ENCODE peak calls at places on chromosomes 3 and 15, in seven cellular contexts. Y is fibroblast of mammary gland; B is NCI-H187 treated with DMSO at 0.1 percent for 48 hours; R is activated CD8-positive, alpha-beta memory T cell treated with anti-CD3 and anti-CD28 coated beads for 48 hours; X is T-helper 17 cell; G is foreskin keratinocyte; P is hypothalamus. W is an unnamed sample.

GRCh38 chr3:100068758-100069345 is 45.4 kb downstream of the FILIP1L start:
- DNase-seq in B (peak; percentile 17), P (peak; percentile 1), Y (peak; percentile 82), G (peak; percentile 46), R (peak; percentile 58), X (peak; percentile 46), W (peak; percentile 41)

GRCh38 chr15:89203705-89204273 is 17.6 kb downstream of the RLBP1 start:
- DNase-seq in R (no peak), Y (no peak), P (no peak), X (no peak), B (no peak), G (no peak), W (no peak)

GRCh38 chr15:100932676-100933348 is 13.7 kb downstream of the LRRK1 start:
- DNase-seq in Y (no peak), B (no peak), G (no peak), P (no peak), R (no peak), X (no peak), W (no peak)

GRCh38 chr15:63517614-63518013 is 13.2 kb downstream of the USP3 start:
- DNase-seq in R (no peak), Y (no peak), P (no peak), G (peak; percentile 42), X (no peak), B (no peak), W (no peak)

GRCh38 chr3:106290304-106290997 is 421.6 kb upstream of the CBLB start:
- DNase-seq in X (no peak), B (no peak), Y (no peak), G (no peak), R (no peak), P (no peak), W (no peak)

GRCh38 chr3:13167064-13167743 is 94.0 kb upstream of the IQSEC1 start:
- DNase-seq in Y (no peak), X (no peak), G (no peak), R (no peak), P (no peak), B (no peak), W (peak; percentile 70)

GRCh38 chr3:189789432-189789831 is 158.2 kb downstream of the TP63 start:
- DNase-seq in G (peak; percentile 92), R (no peak), B (no peak), X (no peak), P (no peak), Y (no peak), W (no peak)

GRCh38 chr3:55896155-55896554 is 409.0 kb upstream of the WNT5A start:
- DNase-seq in B (no peak), G (no peak), P (no peak), Y (no peak), X (no peak), R (no peak), W (no peak)

GRCh38 chr3:115702598-115702997 is 79.3 kb downstream of the GAP43 start:
- DNase-seq in G (no peak), Y (no peak), X (no peak), B (no peak), R (no peak), P (no peak), W (no peak)

GRCh38 chr3:42450567-42450966 is 40.2 kb upstream of the LYZL4 start:
- DNase-seq in R (no peak), P (no peak), B (no peak), X (no peak), G (no peak), Y (no peak), W (no peak)

GRCh38 chr15:42593143-42593542 is 17.7 kb downstream of the STARD9 start:
- DNase-seq in Y (peak; percentile 63), X (no peak), P (no peak), B (no peak), G (no peak), R (no peak), W (no peak)

GRCh38 chr15:73318463-73319351 is 50.1 kb downstream of the HCN4 start:
- DNase-seq in X (no peak), G (no peak), Y (peak; percentile 4), R (no peak), B (no peak), P (no peak), W (no peak)

GRCh38 chr3:126147932-126148683 is 32.3 kb downstream of the ALDH1L1 start:
- DNase-seq in Y (no peak), X (no peak), P (no peak), R (no peak), G (no peak), B (no peak), W (peak; percentile 5)

W was measured in posterior cingulate gyrus.